ENCODE peak calls at places on chromosomes 3 and 15, in six cellular contexts. X, Z, K, U, P and L are unnamed samples.

GRCh38 chr15:39587291-39587909 is 6.5 kb downstream of the THBS1 start:
- DNase-seq in P (no peak), X (no peak), Z (no peak), K (no peak), U (no peak), L (no peak)

GRCh38 chr3:63364495-63364894 is 86.4 kb downstream of the SYNPR start:
- DNase-seq in K (peak), X (no peak), Z (peak), P (no peak), U (no peak), L (no peak)

GRCh38 chr3:66993082-66993481 is 5.0 kb upstream of the KBTBD8 start:
- DNase-seq in P (no peak), X (no peak), K (no peak), Z (no peak), U (peak), L (no peak)

GRCh38 chr3:71926690-71927089 is 141.7 kb upstream of the PROK2 start:
- DNase-seq in U (no peak), X (no peak), P (no peak), K (no peak), Z (no peak), L (no peak)

GRCh38 chr15:68385671-68386586 is 46.0 kb downstream of the ITGA11 start:
- DNase-seq in P (no peak), U (no peak), Z (no peak), X (no peak), K (no peak), L (peak)

GRCh38 chr15:101201411-101202174 is 50.3 kb downstream of the CHSY1 start:
- DNase-seq in K (peak), X (no peak), P (no peak), Z (peak), U (no peak), L (peak)

GRCh38 chr15:81379269-81379668 is 5.3 kb upstream of the TMC3 start:
- DNase-seq in X (no peak), U (no peak), Z (no peak), K (no peak), P (no peak), L (no peak)

GRCh38 chr15:71136159-71137137 is 21.2 kb downstream of the THSD4 start:
- DNase-seq in X (no peak), Z (peak), U (no peak), K (no peak), P (no peak), L (no peak)